ENCODE peak calls at places on chromosomes 16 and 17, in seven cellular contexts. J, M, S, E, Y, C and N are unnamed samples.

GRCh38 chr16:87295661-87296531 is 21.3 kb downstream of the C16orf95 start:
- DNase-seq in J (no peak), M (no peak), S (no peak), E (no peak), Y (no peak), C (no peak), N (no peak)

GRCh38 chr16:50972899-50973298 is 178.2 kb downstream of the SALL1 start:
- DNase-seq in J (no peak), M (no peak), S (no peak), E (no peak), Y (no peak), C (no peak), N (no peak)

GRCh38 chr17:73604476-73604875 is 39.8 kb downstream of the SDK2 start:
- DNase-seq in J (no peak), M (no peak), S (no peak), E (no peak), Y (no peak), C (no peak), N (no peak)

GRCh38 chr16:19001788-19002187 is 18.1 kb downstream of the TMC7 start:
- DNase-seq in J (no peak), M (no peak), S (no peak), E (no peak), Y (no peak), C (no peak), N (no peak)

GRCh38 chr16:22098538-22099255 is 6.4 kb downstream of the VWA3A start:
- DNase-seq in J (no peak), M (peak; percentile 50), S (peak; percentile 71), E (no peak), Y (peak; percentile 17), C (peak; percentile 89), N (no peak)

GRCh38 chr16:85390511-85391174 is 222.5 kb upstream of the GSE1 start:
- DNase-seq in J (no peak), M (peak; percentile 90), S (peak; percentile 90), E (peak; percentile 42), Y (no peak), C (peak; percentile 90), N (no peak)

GRCh38 chr17:63496663-63497400 is 20.0 kb downstream of the ACE start:
- DNase-seq in J (no peak), M (no peak), S (no peak), E (no peak), Y (no peak), C (no peak), N (no peak)

GRCh38 chr16:641326-642188 is at the start of gene MCRIP2:
- DNase-seq in J (peak; percentile 91), M (peak; percentile 90), S (peak; percentile 93), E (peak; percentile 92), Y (peak; percentile 34), C (peak; percentile 76), N (peak; percentile 91)

GRCh38 chr17:16486373-16487250 is 5.4 kb downstream of the LRRC75A start:
- DNase-seq in J (no peak), M (no peak), S (peak; percentile 81), E (peak; percentile 65), Y (no peak), C (no peak), N (no peak)

GRCh38 chr16:89004209-89004831 is 27.3 kb upstream of the CBFA2T3 start:
- DNase-seq in J (no peak), M (peak; percentile 97), S (peak; percentile 86), E (peak; percentile 45), Y (no peak), C (no peak), N (no peak)

GRCh38 chr16:17828012-17828411 is 357.3 kb upstream of the XYLT1 start:
- DNase-seq in J (no peak), M (no peak), S (no peak), E (no peak), Y (no peak), C (no peak), N (no peak)

GRCh38 chr17:75411328-75412067 is 6.0 kb upstream of the GRB2 start:
- DNase-seq in J (no peak), M (no peak), S (no peak), E (no peak), Y (no peak), C (no peak), N (no peak)

GRCh38 chr16:68035227-68035626 is 12.1 kb downstream of the DUS2 start:
- DNase-seq in J (no peak), M (no peak), S (no peak), E (no peak), Y (no peak), C (no peak), N (no peak)

GRCh38 chr17:39999067-39999466 is 16.2 kb upstream of the CSF3 start:
- DNase-seq in J (no peak), M (no peak), S (no peak), E (no peak), Y (no peak), C (no peak), N (no peak)

GRCh38 chr17:77370536-77370935 is 229.8 kb downstream of the SEC14L1 start:
- DNase-seq in J (no peak), M (no peak), S (no peak), E (no peak), Y (no peak), C (no peak), N (no peak)

GRCh38 chr16:77298638-77299360 is 99.6 kb downstream of the SYCE1L start:
- DNase-seq in J (no peak), M (no peak), S (no peak), E (no peak), Y (no peak), C (no peak), N (no peak)

GRCh38 chr16:23183486-23183862 is 929 bp downstream of the SCNN1G start:
- DNase-seq in J (no peak), M (no peak), S (no peak), E (no peak), Y (no peak), C (no peak), N (no peak)

GRCh38 chr17:1639549-1639948 is 6.0 kb downstream of the SCARF1 start:
- DNase-seq in J (no peak), M (no peak), S (peak; percentile 50), E (no peak), Y (no peak), C (no peak), N (no peak)

GRCh38 chr16:82753821-82754220 is 127.1 kb downstream of the CDH13 start:
- DNase-seq in J (no peak), M (no peak), S (no peak), E (no peak), Y (no peak), C (no peak), N (no peak)

GRCh38 chr17:76384222-76384986 is at the start of gene SPHK1:
- DNase-seq in J (peak; percentile 91), M (peak; percentile 87), S (peak; percentile 91), E (peak; percentile 83), Y (no peak), C (peak; percentile 74), N (peak; percentile 91)

GRCh38 chr17:78797691-78798585 is 15.9 kb upstream of the CYTH1 start:
- DNase-seq in J (no peak), M (no peak), S (no peak), E (no peak), Y (no peak), C (no peak), N (no peak)

GRCh38 chr17:13508916-13509315 is 92.8 kb downstream of the HS3ST3A1 start:
- DNase-seq in J (no peak), M (no peak), S (no peak), E (no peak), Y (no peak), C (no peak), N (no peak)
- TF ChIP-seq TAF1 in J (no peak), M (no peak), S (no peak), E (no peak), Y (no peak), C (no peak), N (no peak)

GRCh38 chr17:38546396-38546795 is 59.4 kb downstream of the SRCIN1 start:
- DNase-seq in J (no peak), M (no peak), S (no peak), E (no peak), Y (no peak), C (no peak), N (no peak)
- TF ChIP-seq TAF1 in J (no peak), M (no peak), S (no peak), E (no peak), Y (no peak), C (no peak), N (no peak)

GRCh38 chr16:7888421-7888820 is 555.8 kb downstream of the RBFOX1 start:
- DNase-seq in J (no peak), M (no peak), S (no peak), E (no peak), Y (no peak), C (no peak), N (no peak)
- TF ChIP-seq TAF1 in J (no peak), M (no peak), S (no peak), E (no peak), Y (no peak), C (no peak), N (no peak)

GRCh38 chr17:42413464-42414040 is 9.5 kb downstream of the CAVIN1 start:
- DNase-seq in J (no peak), M (no peak), S (no peak), E (no peak), Y (no peak), C (no peak), N (no peak)
- TF ChIP-seq TAF1 in J (no peak), M (no peak), S (no peak), E (no peak), Y (no peak), C (no peak), N (no peak)